ENCODE peak calls at places on chromosomes 2 and 18, in six cellular contexts. B is iPS-NIHi11, T is HT1080, W is HEK293T, E is cardiac fibroblast, X is body of pancreas. U is an unnamed sample.

GRCh38 chr2:150495993-150496627 is 8.6 kb upstream of the RND3 start:
- DNase-seq in E (peak), X (no peak), T (peak), W (no peak), B (no peak), U (peak)

GRCh38 chr2:148917431-148917830 is 42.4 kb downstream of the KIF5C start:
- DNase-seq in T (no peak), W (no peak), B (no peak), E (no peak), X (no peak), U (no peak)

GRCh38 chr2:80489718-80490117 is 185.2 kb upstream of the LRRTM1 start:
- DNase-seq in T (peak), X (no peak), E (peak), B (no peak), W (no peak), U (peak)

GRCh38 chr2:2181505-2181904 is 149.6 kb downstream of the MYT1L start:
- DNase-seq in T (no peak), X (no peak), E (no peak), B (no peak), W (no peak), U (no peak)

GRCh38 chr2:84674099-84674498 is 157.8 kb downstream of the DNAH6 start:
- DNase-seq in X (peak), T (no peak), E (no peak), B (no peak), W (no peak), U (no peak)

GRCh38 chr2:195664528-195664927 is 7.5 kb downstream of the SLC39A10 start:
- DNase-seq in W (no peak), E (peak), B (no peak), T (no peak), X (no peak), U (peak)

GRCh38 chr18:79964330-79965118 is at the start of gene HSBP1L1:
- DNase-seq in B (peak), E (peak), X (peak), W (peak), T (no peak), U (peak)

GRCh38 chr2:100964222-100964621 is 37.9 kb upstream of the RPL31 start:
- DNase-seq in X (no peak), B (no peak), W (no peak), E (no peak), T (no peak), U (no peak)

GRCh38 chr2:18883626-18884456 is 294.5 kb upstream of the NT5C1B start:
- DNase-seq in W (no peak), X (peak), T (peak), B (no peak), E (peak), U (peak)

GRCh38 chr18:79355433-79356335 is 40.0 kb upstream of the NFATC1 start:
- DNase-seq in T (no peak), B (no peak), E (no peak), X (no peak), W (no peak), U (no peak)

GRCh38 chr2:3641841-3642421 is 16.1 kb upstream of the ALLC start:
- DNase-seq in X (no peak), E (peak), W (no peak), B (no peak), T (no peak), U (no peak)

GRCh38 chr2:45688479-45689298 is 37.2 kb downstream of the PRKCE start:
- DNase-seq in E (no peak), X (no peak), W (no peak), B (no peak), T (no peak), U (no peak)

GRCh38 chr2:178066890-178067669 is 5.5 kb downstream of the PDE11A start:
- DNase-seq in B (no peak), T (peak), W (no peak), X (no peak), E (no peak), U (peak)

GRCh38 chr2:27446057-27446456 is 3.9 kb downstream of the KRTCAP3 start:
- DNase-seq in T (no peak), E (no peak), X (peak), B (peak), W (no peak), U (no peak)

GRCh38 chr2:129779783-129780182 is 199.7 kb upstream of the RAB6C start:
- DNase-seq in E (no peak), B (no peak), W (no peak), T (no peak), X (no peak), U (no peak)

GRCh38 chr2:60550151-60550983 is 3.1 kb downstream of the BCL11A start:
- DNase-seq in T (peak), W (peak), X (peak), E (peak), B (peak), U (peak)

GRCh38 chr18:5463390-5463789 is 80.4 kb downstream of the EPB41L3 start:
- DNase-seq in B (no peak), W (no peak), T (peak), E (peak), X (peak), U (no peak)

GRCh38 chr18:80023173-80023572 is 11.1 kb upstream of the RBFA start:
- DNase-seq in E (peak), W (no peak), T (no peak), X (no peak), B (peak), U (peak)

GRCh38 chr18:59512025-59512710 is 153.1 kb upstream of the LMAN1 start:
- DNase-seq in X (no peak), B (no peak), W (no peak), E (no peak), T (no peak), U (no peak)